ENCODE peak calls at places on chromosomes 4 and X, in six cellular contexts. Q is uterus, N is transverse colon, Y is adrenal gland, R is thyroid gland, H is upper lobe of left lung. O is an unnamed sample.

GRCh38 chr4:55768291-55768690 is 51.3 kb upstream of the EXOC1L start:
- DNase-seq in H (no peak), Y (no peak), R (no peak), Q (no peak), N (no peak), O (no peak)

GRCh38 chrX:54044877-54045328 is 630 bp upstream of the PHF8 start:
- DNase-seq in Y (no peak), Q (no peak), R (no peak), N (no peak), H (no peak), O (no peak)

GRCh38 chrX:15790766-15791380 is 589 bp downstream of the ZRSR2 start:
- DNase-seq in Y (no peak), N (no peak), H (no peak), R (no peak), Q (no peak), O (no peak)

GRCh38 chrX:111352424-111352823 is 59.6 kb downstream of the DCX start:
- DNase-seq in N (peak), H (no peak), Y (peak), Q (peak), R (peak), O (peak)

GRCh38 chrX:32788936-32789335 is 422.4 kb downstream of the DMD start:
- DNase-seq in N (no peak), Y (no peak), H (no peak), Q (no peak), R (no peak), O (no peak)

GRCh38 chrX:72312311-72312940 is 6.7 kb upstream of the CITED1 start:
- DNase-seq in N (no peak), R (peak), Y (no peak), H (peak), Q (no peak), O (no peak)

GRCh38 chr4:34261799-34262314 is 1982.5 kb downstream of the ARAP2 start:
- DNase-seq in R (no peak), Y (no peak), Q (no peak), H (no peak), N (no peak), O (no peak)

GRCh38 chrX:111095974-111096870 is at the start of gene PAK3:
- DNase-seq in H (peak), N (peak), R (peak), Y (peak), Q (peak), O (peak)

GRCh38 chr4:98838977-98839618 is 89.8 kb downstream of the EIF4E start:
- DNase-seq in R (no peak), H (no peak), N (no peak), Y (no peak), Q (no peak), O (no peak)

GRCh38 chrX:69031181-69031580 is 134.1 kb downstream of the PJA1 start:
- DNase-seq in Y (no peak), N (no peak), R (no peak), H (no peak), Q (no peak), O (no peak)

GRCh38 chr4:146335763-146336412 is 121.5 kb downstream of the REELD1 start:
- DNase-seq in Q (no peak), H (no peak), R (no peak), Y (no peak), N (no peak), O (no peak)

DNA sequence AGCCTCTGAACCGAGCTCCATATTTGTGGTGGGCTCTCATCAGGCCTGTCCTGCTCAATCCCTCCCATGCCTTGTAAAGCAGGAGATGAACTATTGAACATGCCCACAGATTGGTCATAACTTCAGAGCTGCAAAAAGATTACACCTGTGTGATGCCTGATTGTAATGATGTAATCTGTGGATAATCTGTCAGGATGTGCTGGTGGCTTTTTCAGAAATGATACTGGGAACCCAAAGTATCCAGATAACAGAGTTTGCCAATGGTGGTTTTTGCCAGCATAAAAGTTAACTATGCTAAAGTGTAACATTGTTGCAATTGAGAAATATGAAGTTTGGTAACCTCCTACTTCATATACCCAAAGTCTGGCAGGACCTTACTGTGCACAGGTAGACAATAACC is 393.4 kb downstream of the RAPGEF2 start:
- DNase-seq in Y (no peak), H (no peak), Q (no peak), N (no peak), R (no peak), O (no peak)
- TF ChIP-seq POLR2A in Y (no peak), H (no peak), Q (no peak), N (no peak), R (no peak), O (no peak)

GRCh38 chr4:184097240-184097619 is 120.4 kb downstream of the ENPP6 start:
- DNase-seq in R (peak), Q (peak), Y (peak), H (peak), N (peak), O (peak)
- TF ChIP-seq CTCF in R (no peak), Q (peak), Y (no peak), H (no peak), N (peak), O (peak)

DNA sequence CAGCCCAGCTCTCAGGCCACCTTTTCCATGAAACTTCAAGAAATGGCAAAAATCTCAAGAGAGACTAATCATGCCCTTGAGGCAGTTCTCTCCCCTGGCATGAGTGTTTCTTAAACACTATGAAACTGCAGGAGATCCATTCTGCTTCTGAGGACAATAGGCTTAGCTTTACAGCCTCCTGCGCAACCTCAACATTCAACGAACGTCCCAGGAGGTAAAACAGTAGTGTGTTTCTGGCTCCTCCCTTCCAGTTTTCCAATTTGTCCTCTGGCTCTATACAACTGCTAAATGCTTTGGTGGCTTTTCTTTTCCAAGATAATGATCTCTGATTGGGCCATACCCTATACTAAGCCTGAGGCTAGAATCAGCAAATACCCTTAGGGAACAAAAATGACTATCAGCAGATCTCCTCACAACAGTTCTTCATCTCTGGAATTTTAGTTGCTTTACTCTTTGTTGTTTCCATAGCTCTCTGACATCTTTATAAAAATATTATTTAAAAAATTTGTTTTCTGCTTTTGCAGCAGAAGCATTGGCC is 87.0 kb upstream of the FAT1 start:
- DNase-seq in Q (no peak), R (no peak), Y (no peak), N (no peak), H (no peak), O (no peak)
- TF ChIP-seq POLR2A in Q (no peak), R (no peak), Y (no peak), N (no peak), H (no peak), O (no peak)

DNA sequence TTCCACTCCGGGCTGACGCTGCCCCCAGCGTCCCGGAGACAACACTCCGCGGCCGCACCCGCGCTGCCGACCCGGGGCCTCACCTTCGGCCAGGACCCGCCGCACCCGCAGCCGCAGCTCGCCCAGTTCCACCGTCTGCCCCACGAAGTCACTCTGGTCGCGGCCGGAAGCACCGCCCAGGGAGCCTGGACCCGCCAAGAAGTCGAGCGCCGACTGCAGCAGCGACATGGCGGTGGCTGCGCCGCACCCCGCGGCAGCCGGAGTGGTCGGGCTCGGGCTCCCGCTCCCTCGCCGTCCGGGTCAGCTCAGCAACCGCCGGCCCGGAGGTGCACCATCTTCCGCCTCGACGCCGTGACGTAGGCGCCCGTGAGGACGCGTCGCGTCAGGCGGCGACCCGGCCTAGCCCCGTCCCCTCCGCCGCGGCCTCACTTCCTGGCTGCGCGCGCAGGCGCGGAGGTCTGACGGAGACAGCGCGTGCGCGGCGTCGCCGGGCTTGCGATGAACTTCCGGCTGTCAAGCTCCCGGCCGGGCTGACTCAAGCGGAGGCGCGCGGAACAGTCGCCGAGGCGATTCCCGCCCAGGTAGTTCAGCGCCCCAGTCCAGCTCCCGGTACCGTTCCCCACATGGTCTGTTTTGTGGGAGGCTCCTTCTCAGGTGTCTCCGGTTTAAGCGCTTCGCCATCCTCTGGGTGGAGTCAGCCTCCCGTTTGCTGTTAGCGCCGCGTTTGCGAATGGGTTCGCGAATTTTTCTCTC is at the start of the genes GAK and TMEM175:
- DNase-seq in R (peak), H (peak), Y (peak), Q (peak), N (peak), O (peak)
- TF ChIP-seq CTCF in R (no peak), H (peak), Y (no peak), Q (peak), N (no peak), O (peak)

GRCh38 chr4:2040391-2041233 is 18.5 kb upstream of the NAT8L start:
- DNase-seq in H (peak), Q (no peak), R (no peak), N (no peak), Y (peak), O (no peak)
- TF ChIP-seq POLR2A in H (no peak), Q (no peak), R (no peak), N (no peak), Y (no peak), O (no peak)

GRCh38 chr4:130026185-130026584 is 930.2 kb downstream of the C4orf33 start:
- DNase-seq in R (no peak), Q (no peak), Y (no peak), N (no peak), H (no peak), O (no peak)
- TF ChIP-seq CTCF in R (no peak), Q (no peak), Y (no peak), N (no peak), H (no peak), O (no peak)

GRCh38 chr4:13298655-13299054 is 185.5 kb downstream of the RAB28 start:
- DNase-seq in Q (peak), N (peak), R (no peak), H (peak), Y (no peak), O (no peak)

GRCh38 chr4:13302876-13303275 is 181.3 kb downstream of the RAB28 start:
- DNase-seq in H (no peak), Q (no peak), R (no peak), N (no peak), Y (no peak), O (no peak)

GRCh38 chr4:13294961-13295605 is 189.1 kb downstream of the RAB28 start:
- DNase-seq in H (no peak), R (no peak), Q (no peak), Y (no peak), N (no peak), O (no peak)

DNA sequence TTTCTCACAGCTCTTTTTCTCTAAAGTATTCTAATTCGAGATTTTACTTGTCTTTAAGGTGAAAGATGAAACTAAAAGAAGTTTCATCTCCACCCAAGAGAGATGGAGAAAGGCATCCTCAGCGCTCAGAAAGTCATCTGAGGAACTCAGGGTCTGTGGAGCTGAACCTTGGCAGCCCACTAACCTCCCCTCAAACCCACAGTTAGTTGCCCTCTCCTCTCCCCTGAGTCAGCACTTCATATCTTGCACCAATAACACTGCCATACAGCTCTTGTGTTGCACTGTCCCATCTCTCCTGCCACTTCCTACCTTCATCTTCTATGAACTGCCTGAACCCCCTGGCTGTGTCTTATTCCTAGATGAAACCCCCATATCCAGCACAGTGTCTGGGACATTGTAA is 184.8 kb downstream of the RAB28 start:
- DNase-seq in N (no peak), Q (no peak), Y (no peak), H (no peak), R (no peak), O (no peak)
- TF ChIP-seq POLR2A in N (no peak), Q (no peak), Y (no peak), H (no peak), R (no peak), O (no peak)

DNA sequence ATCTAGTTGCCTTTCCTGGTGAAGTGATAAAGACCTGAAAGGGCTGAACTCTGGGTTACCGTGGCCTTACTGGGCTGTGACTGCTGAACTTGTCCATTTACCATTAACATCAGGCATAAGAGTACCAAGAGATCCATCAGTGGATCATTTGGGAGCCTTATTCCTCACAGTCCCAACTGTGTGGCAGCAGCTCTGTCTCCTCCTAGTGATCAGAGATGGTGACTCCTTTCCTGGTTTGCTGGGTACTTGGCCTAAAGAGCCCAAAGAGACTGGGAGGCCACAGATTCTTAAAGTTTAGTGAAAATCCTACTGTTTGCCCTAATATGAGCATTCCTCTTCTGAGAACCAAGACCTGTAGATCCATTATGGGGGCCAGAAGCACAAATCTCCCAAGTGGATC is 56.3 kb upstream of the ATP6AP2 start:
- DNase-seq in H (no peak), Q (no peak), Y (no peak), R (no peak), N (no peak), O (no peak)
- TF ChIP-seq CTCF in H (no peak), Q (no peak), Y (no peak), R (no peak), N (no peak), O (no peak)

GRCh38 chr4:138865765-138866164 is 149.8 kb upstream of the NOCT start:
- DNase-seq in H (no peak), R (no peak), Y (no peak), N (no peak), Q (no peak), O (no peak)
- TF ChIP-seq POLR2A in H (no peak), R (no peak), Y (no peak), N (no peak), Q (no peak), O (no peak)

DNA sequence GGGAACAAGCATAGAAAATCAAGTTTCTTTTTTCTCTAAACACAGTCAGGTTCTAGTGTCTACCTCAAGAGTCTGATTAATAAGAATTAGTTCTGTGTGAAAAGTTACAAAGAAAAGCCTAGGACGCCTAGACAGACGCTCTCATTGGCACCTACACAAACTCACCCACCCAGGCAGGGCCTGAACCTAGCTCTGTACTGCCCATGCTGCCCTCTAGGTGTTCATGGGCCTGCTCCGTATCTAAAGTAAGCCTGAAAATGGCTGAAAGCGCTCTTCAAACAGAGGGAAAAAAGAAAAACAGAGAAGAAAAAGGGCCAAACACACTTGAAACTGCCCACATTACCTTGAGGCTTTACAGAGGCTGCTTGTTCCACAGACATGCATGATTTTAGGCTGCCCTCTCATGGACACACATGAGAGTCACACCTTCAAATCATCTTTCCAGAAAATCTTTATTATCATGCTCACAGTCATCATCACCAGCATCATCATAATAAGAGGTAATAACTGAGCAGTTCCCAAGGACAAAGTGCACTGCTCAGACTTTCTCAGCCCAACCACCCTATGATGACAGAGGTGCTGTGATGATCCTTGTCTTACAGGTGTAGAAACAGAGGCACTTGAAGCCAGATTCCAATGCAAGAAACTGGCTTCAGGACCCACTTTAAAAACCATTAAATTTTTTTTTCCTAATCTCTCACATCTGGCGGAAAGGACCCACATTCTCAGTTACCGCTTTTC is 49.6 kb downstream of the MAP7D2 start:
- DNase-seq in H (no peak), N (peak), R (peak), Q (no peak), Y (peak), O (peak)
- TF ChIP-seq CTCF in H (peak), N (peak), R (peak), Q (no peak), Y (no peak), O (no peak)

O was measured in testis.